ENCODE peak calls at places on chromosomes 4 and X, in seven cellular contexts. I is BJ; M is left lung; Y is CD4-positive, CD25-positive, alpha-beta regulatory T cell; H is coronary artery; C is AG09309; J is H7. O is an unnamed sample.

GRCh38 chr4:169225058-169225751 is 45.6 kb downstream of the SH3RF1 start:
- DNase-seq in I (peak; percentile 93), Y (peak; percentile 4), H (no peak), J (no peak), M (no peak), C (peak; percentile 88), O (peak; percentile 94)

GRCh38 chr4:105274504-105274903 is 127.8 kb downstream of the TET2 start:
- DNase-seq in H (no peak), Y (no peak), C (no peak), M (no peak), I (no peak), J (no peak), O (no peak)

GRCh38 chrX:39935414-39936064 is 162.2 kb downstream of the BCOR start:
- DNase-seq in Y (no peak), J (peak; percentile 77), M (no peak), I (no peak), C (no peak), H (no peak), O (no peak)

GRCh38 chr4:1329408-1330371 is 17.3 kb upstream of the UVSSA start:
- DNase-seq in M (no peak), C (no peak), I (no peak), J (peak; percentile 61), Y (peak; percentile 36), H (no peak), O (no peak)

GRCh38 chrX:110665223-110665622 is 130.4 kb downstream of the CHRDL1 start:
- DNase-seq in M (no peak), I (no peak), H (no peak), Y (no peak), C (no peak), J (no peak), O (no peak)

GRCh38 chr4:148330724-148331123 is 111.5 kb downstream of the NR3C2 start:
- DNase-seq in C (no peak), J (no peak), M (no peak), I (no peak), Y (no peak), H (no peak), O (no peak)

GRCh38 chr4:185740471-185740873 is 71.5 kb downstream of the SORBS2 start:
- DNase-seq in C (no peak), J (no peak), H (no peak), M (no peak), Y (no peak), I (no peak), O (no peak)

GRCh38 chr4:84547211-84547610 is 35.7 kb upstream of the CDS1 start:
- DNase-seq in H (no peak), M (no peak), C (no peak), I (no peak), Y (no peak), J (no peak), O (no peak)

GRCh38 chr4:89245459-89245858 is 62.1 kb downstream of the GPRIN3 start:
- DNase-seq in Y (no peak), M (no peak), I (no peak), C (no peak), H (no peak), J (no peak), O (no peak)

GRCh38 chrX:107818900-107819521 is 6.7 kb upstream of the MID2 start:
- DNase-seq in Y (no peak), I (no peak), H (no peak), J (no peak), C (no peak), M (no peak), O (no peak)

GRCh38 chrX:48626401-48627298 is 29.4 kb downstream of the WDR13 start:
- DNase-seq in J (no peak), I (no peak), M (no peak), C (no peak), Y (no peak), H (no peak), O (no peak)

DNA sequence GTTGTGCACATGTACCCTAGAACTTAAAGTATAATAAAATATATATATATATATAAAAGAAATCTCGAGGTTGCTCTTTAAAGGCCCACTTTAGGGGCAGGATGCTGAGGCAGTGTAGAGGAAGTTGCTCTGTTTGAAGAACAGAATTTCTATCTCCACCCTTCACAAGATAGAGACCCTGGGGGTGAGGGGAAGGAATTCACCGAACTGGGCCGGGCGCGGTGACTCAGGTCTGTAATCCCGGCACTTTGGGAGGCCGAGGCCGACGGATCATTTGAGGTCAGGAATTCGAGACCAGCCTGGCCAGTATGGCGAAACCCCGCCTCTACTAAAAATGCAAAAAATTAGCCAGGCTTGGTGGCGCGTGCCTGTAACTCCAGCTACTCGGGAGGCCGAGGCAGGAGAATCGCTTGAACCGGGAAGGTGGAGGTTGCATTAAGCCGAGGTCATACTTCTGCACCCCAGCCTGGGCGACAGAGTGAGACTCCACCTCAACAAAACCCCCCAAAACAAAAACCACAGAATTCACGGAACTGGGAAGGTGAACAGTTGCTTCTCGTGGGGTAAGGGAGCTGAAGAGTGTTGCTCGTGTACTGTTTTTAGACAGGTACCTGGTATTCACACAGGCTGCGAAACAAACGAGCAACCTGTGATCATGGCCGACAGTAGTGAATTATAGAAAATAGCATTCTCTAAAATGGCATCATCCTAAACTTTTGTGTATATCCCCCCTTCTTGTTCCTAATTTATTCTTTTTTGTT is 6.2 kb downstream of the PLAC8 start:
- DNase-seq in H (no peak), C (no peak), J (no peak), M (no peak), Y (peak; percentile 54), I (no peak), O (no peak)
- H3K4me3 ChIP-seq in H (no peak overlapping the region), C (no peak overlapping the region), J (no peak overlapping the region), M (peak overlapping the region; percentile 61), Y (peak overlapping the region; percentile 49), I (no peak overlapping the region), O (no peak overlapping the region)

GRCh38 chr4:8769645-8770517 is 101.8 kb downstream of the HMX1 start:
- DNase-seq in Y (no peak), J (peak; percentile 40), I (no peak), H (no peak), M (peak; percentile 9), C (no peak), O (no peak)

GRCh38 chr4:8772499-8773123 is 99.0 kb downstream of the HMX1 start:
- DNase-seq in J (peak; percentile 18), I (no peak), C (no peak), M (peak; percentile 9), H (no peak), Y (no peak), O (no peak)

GRCh38 chr4:8771666-8772065 is 100.0 kb downstream of the HMX1 start:
- DNase-seq in I (no peak), Y (no peak), C (no peak), J (no peak), H (no peak), M (peak; percentile 7), O (no peak)

GRCh38 chr4:8771258-8771590 is 100.4 kb downstream of the HMX1 start:
- DNase-seq in C (no peak), I (no peak), H (no peak), Y (no peak), M (peak; percentile 20), J (peak; percentile 62), O (no peak)

GRCh38 chr4:8770518-8771257 is 101.0 kb downstream of the HMX1 start:
- DNase-seq in J (peak; percentile 71), Y (no peak), H (no peak), M (peak; percentile 17), C (no peak), I (no peak), O (no peak)
- H3K4me3 ChIP-seq in J (no peak overlapping the region), Y (no peak overlapping the region), H (no peak overlapping the region), M (no peak overlapping the region), C (no peak overlapping the region), I (no peak overlapping the region), O (no peak overlapping the region)

DNA sequence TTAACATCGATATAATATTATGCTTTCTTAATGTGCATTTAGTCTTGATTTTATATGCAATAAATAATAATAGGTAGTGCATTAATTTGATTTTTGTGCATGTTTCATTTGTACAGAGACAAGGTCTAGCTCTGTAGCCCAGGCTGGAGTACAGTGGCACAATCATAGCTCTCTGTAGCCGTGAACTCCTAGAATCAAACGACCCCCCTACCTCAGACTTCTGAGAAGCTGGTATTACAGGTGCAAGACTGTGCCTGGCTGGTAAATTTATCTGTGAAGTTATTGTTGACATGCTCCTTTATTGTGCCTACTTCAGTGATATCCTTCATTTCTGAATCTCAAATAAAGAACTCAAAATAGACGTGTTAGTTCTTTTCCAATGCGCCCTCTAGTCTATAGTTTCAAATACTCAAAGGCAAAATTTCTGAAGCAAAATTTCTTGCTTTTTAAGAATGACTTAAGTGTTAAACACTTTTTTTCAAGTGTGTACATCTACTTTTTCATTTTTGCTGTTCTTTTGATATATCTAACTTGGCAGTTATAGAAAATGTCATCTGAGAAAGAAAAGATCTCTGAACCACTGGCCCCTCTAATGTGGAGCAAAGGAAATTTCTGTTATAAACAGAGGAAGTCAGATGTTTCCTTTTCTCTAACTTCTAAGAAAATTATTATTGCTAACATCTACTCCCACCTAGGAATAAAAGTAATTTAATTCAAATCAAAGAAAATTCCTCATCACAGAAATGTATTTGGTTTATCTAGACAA is 28.3 kb upstream of the GUCY1A1 start:
- DNase-seq in M (no peak), C (no peak), H (no peak), I (no peak), Y (no peak), J (no peak), O (no peak)
- H3K4me3 ChIP-seq in M (no peak overlapping the region), C (no peak overlapping the region), H (no peak overlapping the region), I (no peak overlapping the region), Y (no peak overlapping the region), J (no peak overlapping the region), O (no peak overlapping the region)

GRCh38 chrX:133985164-133986007 is at the start of gene GPC3:
- DNase-seq in I (no peak), C (no peak), H (no peak), Y (peak; percentile 28), M (no peak), J (peak; percentile 93), O (no peak)
- H3K4me3 ChIP-seq in I (no peak within 1 kb of the TSS), C (no peak within 1 kb of the TSS), H (peak within 1 kb of the TSS; percentile 75), Y (no peak within 1 kb of the TSS), M (peak within 1 kb of the TSS; percentile 23), J (peak within 1 kb of the TSS; percentile 54), O (peak within 1 kb of the TSS; percentile 35)

DNA sequence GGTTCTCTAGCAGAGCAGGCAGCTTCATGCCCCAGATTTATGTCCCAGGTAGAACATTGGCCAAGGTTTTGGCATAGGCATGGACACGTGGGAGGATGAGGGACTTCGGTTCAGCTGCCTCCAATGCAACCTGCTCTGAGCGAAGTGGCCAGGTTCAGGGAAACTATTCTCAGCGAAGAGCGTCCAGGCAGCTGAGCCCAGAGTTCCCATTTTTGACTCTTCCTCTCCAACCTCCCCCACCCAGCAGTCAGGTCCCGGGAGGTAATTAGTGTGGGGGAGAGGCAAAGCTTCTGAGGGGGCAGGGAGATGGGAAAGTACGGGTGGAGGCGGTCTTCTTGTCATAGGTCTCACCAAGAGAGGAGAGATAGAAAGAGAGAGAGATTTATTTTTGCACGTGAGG is 1.0 kb downstream of the GABRA4 start:
- DNase-seq in H (no peak), C (no peak), M (no peak), Y (no peak), J (no peak), I (no peak), O (no peak)
- H3K4me3 ChIP-seq in H (peak overlapping the region; percentile 77), C (no peak overlapping the region), M (no peak overlapping the region), Y (no peak overlapping the region), J (no peak overlapping the region), I (no peak overlapping the region), O (no peak overlapping the region)